ENCODE peak calls at places on chromosome 22, in four cellular contexts. One of them, this sample, is unnamed.

GRCh38 chr22:41380993-41381328 is 781 bp upstream of the TEF start:
- DNase-seq in MCF 10A: peak
- DNase-seq in endothelial cell: no peak
- DNase-seq in effector memory CD4-positive, alpha-beta T cell: no peak
- DNase-seq in this sample: peak

GRCh38 chr22:46596032-46596441 is 24.1 kb upstream of the GRAMD4 start:
- DNase-seq in endothelial cell: no peak
- DNase-seq in MCF 10A: no peak
- DNase-seq in effector memory CD4-positive, alpha-beta T cell: no peak
- DNase-seq in this sample: no peak

GRCh38 chr22:32847067-32847491 is 45.6 kb downstream of the TIMP3 start:
- DNase-seq in MCF 10A: no peak
- DNase-seq in endothelial cell: no peak
- DNase-seq in effector memory CD4-positive, alpha-beta T cell: no peak
- DNase-seq in this sample: no peak

GRCh38 chr22:48444320-48445112 is 1383.2 kb downstream of the BRD1 start:
- DNase-seq in MCF 10A: no peak
- DNase-seq in effector memory CD4-positive, alpha-beta T cell: no peak
- DNase-seq in endothelial cell: no peak
- DNase-seq in this sample: no peak

GRCh38 chr22:25492950-25493790 is 71.3 kb upstream of the GRK3 start:
- DNase-seq in MCF 10A: no peak
- DNase-seq in endothelial cell: no peak
- DNase-seq in effector memory CD4-positive, alpha-beta T cell: no peak
- DNase-seq in this sample: no peak

GRCh38 chr22:30310881-30311771 is 15.6 kb downstream of the TBC1D10A start:
- DNase-seq in MCF 10A: peak
- DNase-seq in effector memory CD4-positive, alpha-beta T cell: no peak
- DNase-seq in endothelial cell: no peak
- DNase-seq in this sample: no peak

GRCh38 chr22:38186429-38186828 is 4.8 kb upstream of the PLA2G6 start:
- DNase-seq in effector memory CD4-positive, alpha-beta T cell: no peak
- DNase-seq in endothelial cell: no peak
- DNase-seq in MCF 10A: no peak
- DNase-seq in this sample: no peak

GRCh38 chr22:30424471-30425326 is 869 bp upstream of the MTFP1 start:
- DNase-seq in endothelial cell: no peak
- DNase-seq in MCF 10A: peak
- DNase-seq in effector memory CD4-positive, alpha-beta T cell: no peak
- DNase-seq in this sample: no peak

GRCh38 chr22:24427500-24428164 is at the start of gene ADORA2A:
- DNase-seq in MCF 10A: no peak
- DNase-seq in endothelial cell: no peak
- DNase-seq in effector memory CD4-positive, alpha-beta T cell: peak
- DNase-seq in this sample: no peak

GRCh38 chr22:48563966-48564330 is 1263.7 kb downstream of the BRD1 start:
- DNase-seq in effector memory CD4-positive, alpha-beta T cell: no peak
- DNase-seq in MCF 10A: no peak
- DNase-seq in endothelial cell: no peak
- DNase-seq in this sample: no peak

GRCh38 chr22:35092146-35092805 is 26.3 kb downstream of the ISX start:
- DNase-seq in MCF 10A: no peak
- DNase-seq in endothelial cell: no peak
- DNase-seq in effector memory CD4-positive, alpha-beta T cell: no peak
- DNase-seq in this sample: no peak

GRCh38 chr22:46432164-46433068 is 96.9 kb downstream of the TRMU start:
- DNase-seq in effector memory CD4-positive, alpha-beta T cell: peak
- DNase-seq in MCF 10A: no peak
- DNase-seq in endothelial cell: no peak
- DNase-seq in this sample: no peak

GRCh38 chr22:22893891-22894739 is 6.5 kb downstream of the IGLL5 start:
- DNase-seq in MCF 10A: no peak
- DNase-seq in effector memory CD4-positive, alpha-beta T cell: no peak
- DNase-seq in endothelial cell: no peak
- DNase-seq in this sample: no peak

GRCh38 chr22:23696326-23696851 is 5.6 kb downstream of the RGL4 start:
- DNase-seq in endothelial cell: no peak
- DNase-seq in effector memory CD4-positive, alpha-beta T cell: peak
- DNase-seq in MCF 10A: no peak
- DNase-seq in this sample: no peak